ENCODE peak calls at places on chromosomes 3 and 15, in four cellular contexts. A is SK-N-SH, X is GM12878, O is GM23338. E is an unnamed sample. For H3K36me3, the result is how much of the 10 kb centered on the place peaks cover.

GRCh38 chr3:9669720-9670432 is 20.6 kb downstream of the MTMR14 start:
- DNase-seq in X (no peak), A (peak), O (no peak), E (no peak)

GRCh38 chr3:55690746-55691540 is 203.8 kb upstream of the WNT5A start:
- DNase-seq in X (peak), A (no peak), O (peak), E (no peak)

GRCh38 chr3:132347095-132347494 is 29.9 kb downstream of the ACP3 start:
- DNase-seq in X (no peak), O (no peak), A (no peak), E (no peak)

GRCh38 chr15:92079047-92079446 is 225.5 kb downstream of the SLCO3A1 start:
- DNase-seq in O (peak), X (no peak), A (peak), E (no peak)

GRCh38 chr3:87771338-87772059 is 287.3 kb downstream of the CGGBP1 start:
- DNase-seq in A (peak), X (peak), O (peak), E (peak)

GRCh38 chr15:33032053-33032452 is 162.5 kb downstream of the FMN1 start:
- DNase-seq in X (no peak), A (no peak), O (no peak), E (no peak)

GRCh38 chr3:186693843-186694242 is 23.3 kb upstream of the KNG1 start:
- DNase-seq in A (no peak), O (no peak), X (no peak), E (no peak)

GRCh38 chr3:159775372-159775961 is 213.2 kb upstream of the IL12A start:
- DNase-seq in O (peak), X (no peak), A (peak), E (no peak)

GRCh38 chr3:164458986-164459385 is 619.3 kb downstream of the SI start:
- DNase-seq in O (no peak), X (no peak), A (no peak), E (no peak)

GRCh38 chr15:87167706-87168105 is 1088.0 kb downstream of the AGBL1 start:
- DNase-seq in X (no peak), O (no peak), A (no peak), E (no peak)

GRCh38 chr15:93072440-93073394 is 16.3 kb downstream of the RGMA start:
- DNase-seq in A (peak), O (peak), X (no peak), E (no peak)

GRCh38 chr3:184016820-184017671 is 638 bp downstream of the ABCC5 start:
- DNase-seq in A (peak), O (peak), X (no peak), E (peak)

GRCh38 chr3:47163023-47163989 is 607 bp downstream of the SETD2 start:
- DNase-seq in X (no peak), O (peak), A (peak), E (peak)

GRCh38 chr3:49469037-49469875 is 811 bp upstream of the DAG1 start:
- DNase-seq in O (peak), A (peak), X (no peak), E (no peak)

GRCh38 chr15:87707581-87708130 is 548.9 kb downstream of the NTRK3 start:
- DNase-seq in O (no peak), A (no peak), X (no peak), E (no peak)

GRCh38 chr3:61725851-61726333 is 164.5 kb downstream of the PTPRG start:
- DNase-seq in A (no peak), X (no peak), O (peak), E (no peak)

GRCh38 chr15:89307791-89308190 is 26.8 kb downstream of the POLG start:
- DNase-seq in O (no peak), A (no peak), X (no peak), E (no peak)

GRCh38 chr3:82558081-82558480 is 796.6 kb upstream of the GBE1 start:
- DNase-seq in X (no peak), A (no peak), O (peak), E (no peak)

GRCh38 chr3:9377981-9378380 is 15.1 kb downstream of the THUMPD3 start:
- DNase-seq in A (no peak), O (no peak), X (no peak), E (no peak)

GRCh38 chr3:51544011-51544775 is 5.7 kb downstream of the RAD54L2 start:
- DNase-seq in X (no peak), A (no peak), O (no peak), E (no peak)

GRCh38 chr3:194343561-194343893 is 7.6 kb downstream of the CPN2 start:
- DNase-seq in A (no peak), O (no peak), X (no peak), E (no peak)

GRCh38 chr3:43423142-43423541 is 136.8 kb downstream of the SNRK start:
- DNase-seq in X (no peak), O (no peak), A (no peak), E (no peak)

GRCh38 chr3:60998855-60999254 is 252.4 kb downstream of the FHIT start:
- DNase-seq in O (no peak), A (no peak), X (no peak), E (no peak)

GRCh38 chr3:71469131-71469430 is 114.4 kb downstream of the FOXP1 start:
- DNase-seq in X (no peak), O (peak), A (no peak), E (no peak)

GRCh38 chr3:133856316-133856715 is 39.4 kb downstream of the RAB6B start:
- DNase-seq in X (no peak), A (no peak), O (no peak), E (no peak)

GRCh38 chr3:42851228-42851834 is 24.3 kb downstream of the CYP8B1 start:
- DNase-seq in A (no peak), X (no peak), O (no peak), E (no peak)

GRCh38 chr3:135970500-135971116 is 5.1 kb downstream of the PPP2R3A start:
- DNase-seq in X (no peak), A (no peak), O (no peak), E (no peak)

GRCh38 chr3:14148041-14148985 is 23.5 kb downstream of the TMEM43 start:
- DNase-seq in O (peak), X (no peak), A (peak), E (no peak)

GRCh38 chr15:49238342-49238741 is 68.3 kb downstream of the GALK2 start:
- DNase-seq in X (no peak), O (no peak), A (peak), E (no peak)

GRCh38 chr15:61906961-61907752 is 153.1 kb downstream of the VPS13C start:
- DNase-seq in A (no peak), X (no peak), O (no peak), E (no peak)

GRCh38 chr3:186248850-186249249 is 113.2 kb downstream of the DGKG start:
- DNase-seq in X (no peak), O (no peak), A (no peak), E (no peak)

GRCh38 chr3:13600950-13601691 is 52.2 kb downstream of the FBLN2 start:
- DNase-seq in X (no peak), O (no peak), A (peak), E (no peak)

DNA sequence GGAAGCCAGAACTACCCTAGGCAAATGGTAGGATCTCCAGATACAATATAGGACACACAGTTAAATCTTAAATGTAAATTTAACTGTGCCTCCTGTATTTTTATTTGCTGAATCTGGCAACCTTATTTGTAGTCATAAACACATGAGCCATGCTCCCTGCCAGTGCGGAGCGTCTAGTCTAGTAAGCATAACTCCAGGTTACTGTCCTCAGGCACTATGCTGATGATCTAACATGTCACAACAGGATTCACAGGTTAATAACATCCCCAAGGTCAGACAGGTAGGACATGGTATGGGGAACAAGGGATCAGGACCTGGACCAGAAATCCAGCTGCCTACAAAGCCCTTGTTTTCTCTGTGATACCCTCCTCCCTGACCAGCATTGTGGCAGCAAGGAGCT is 305.1 kb downstream of the CACNA2D3 start:
- DNase-seq in X (no peak), A (no peak), O (no peak), E (no peak)
- H3K36me3 ChIP-seq in X (under half), A (under half), O (under half), E (under half)

GRCh38 chr15:74209560-74209958 is 7.0 kb upstream of the STRA6 start:
- DNase-seq in X (no peak), A (no peak), O (no peak), E (no peak)
- H3K27ac ChIP-seq in X (no peak), A (peak), O (no peak), E (no peak)

GRCh38 chr3:142029052-142029642 is 120.2 kb downstream of the TFDP2 start:
- DNase-seq in X (peak), A (peak), O (no peak), E (no peak)

GRCh38 chr3:142029791-142030190 is 119.6 kb downstream of the TFDP2 start:
- DNase-seq in A (no peak), O (no peak), X (no peak), E (no peak)

GRCh38 chr3:142027295-142027694 is 122.0 kb downstream of the TFDP2 start:
- DNase-seq in O (peak), A (no peak), X (no peak), E (no peak)

GRCh38 chr3:142027713-142028112 is 121.6 kb downstream of the TFDP2 start:
- DNase-seq in O (peak), A (peak), X (no peak), E (peak)

DNA sequence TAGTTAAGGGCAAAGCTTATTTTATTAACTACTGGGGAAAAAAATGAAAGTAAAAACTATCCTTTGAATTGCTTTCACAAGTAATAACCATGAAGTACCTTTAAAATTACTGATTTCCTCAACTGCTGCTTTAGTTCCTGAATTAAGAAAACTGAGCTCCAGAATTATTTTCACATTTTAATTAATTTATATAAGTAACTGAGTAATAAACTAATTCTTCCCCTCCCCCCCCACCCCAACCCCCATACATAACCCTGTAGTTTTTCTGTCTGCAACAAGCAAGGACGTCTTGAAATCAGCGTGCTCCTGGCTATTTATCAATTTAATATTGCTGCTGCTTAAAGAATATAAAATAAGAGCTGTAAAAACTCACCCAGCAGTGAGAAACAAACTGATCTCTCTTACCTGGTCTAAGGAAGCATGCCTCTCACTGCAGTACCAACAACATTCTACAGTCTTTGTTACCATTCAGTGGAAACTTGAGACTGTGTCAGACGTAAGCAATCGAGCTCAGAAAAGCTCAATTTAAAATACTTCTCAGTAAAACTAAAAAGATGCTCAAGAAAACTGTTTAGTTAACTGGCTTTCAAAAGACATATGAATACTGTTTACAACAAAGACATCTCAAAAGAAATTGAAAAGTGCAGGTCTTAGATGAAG is 121.0 kb downstream of the TFDP2 start:
- DNase-seq in X (peak), A (peak), O (peak), E (peak)
- H3K4me2 ChIP-seq in X (peak), A (peak), O (peak), E (peak)

GRCh38 chr3:111173328-111173900 is 101.8 kb downstream of the NECTIN3 start:
- DNase-seq in A (no peak), O (peak), X (no peak), E (no peak)
- H3K36me3 ChIP-seq in A (under half), O (under half), X (under half), E (under half)

GRCh38 chr15:46526726-46527110 is 891.9 kb downstream of the SQOR start:
- DNase-seq in X (no peak), O (no peak), A (no peak), E (no peak)
- H3K27ac ChIP-seq in X (no peak), O (no peak), A (no peak), E (no peak)

DNA sequence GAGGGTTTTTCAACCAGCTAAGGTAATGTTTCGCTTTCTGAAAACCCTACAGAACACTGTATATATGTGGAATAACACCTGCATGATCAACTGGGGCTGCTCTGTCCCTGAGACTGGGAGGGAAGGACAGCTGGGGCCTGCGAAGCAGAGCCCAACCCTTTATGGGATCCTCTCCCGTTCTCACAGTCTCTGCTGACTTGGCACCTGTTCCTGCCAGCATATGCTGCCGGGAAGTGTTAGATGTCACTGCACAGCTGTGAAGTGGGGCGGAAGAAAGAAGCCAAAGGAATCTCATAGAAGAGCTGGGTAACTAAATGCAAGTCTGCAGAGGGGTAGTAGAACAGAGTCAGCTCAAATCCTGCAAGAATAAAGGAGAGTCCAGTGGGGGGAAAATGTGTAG is 29.6 kb downstream of the LRRC3B start:
- DNase-seq in X (no peak), O (peak), A (no peak), E (peak)
- H3K4me2 ChIP-seq in X (no peak), O (no peak), A (no peak), E (peak)